ENCODE peak calls at places on chromosomes 12 and 14, in eight cellular contexts. One of them, this sample, is unnamed.

GRCh38 chr14:24439830-24440605 is 2.6 kb downstream of the SDR39U1 start:
- DNase-seq in stimulated activated CD4-positive, alpha-beta T cell treated with anti-CD3 and anti-CD28 coated beads, Interleukin-2, amount 100 ng/mL, for 24 hours: no peak
- DNase-seq in cardiac fibroblast: no peak
- DNase-seq in GOT3: no peak
- DNase-seq in mucosa of gallbladder: no peak
- DNase-seq in non-pigmented ciliary epithelial cell: no peak
- DNase-seq in AG09309: no peak
- DNase-seq in psoas muscle: peak; percentile 55
- DNase-seq in this sample: no peak

GRCh38 chr12:97924122-97924521 is 461.5 kb downstream of the RMST start:
- DNase-seq in stimulated activated CD4-positive, alpha-beta T cell treated with anti-CD3 and anti-CD28 coated beads, Interleukin-2, amount 100 ng/mL, for 24 hours: no peak
- DNase-seq in cardiac fibroblast: no peak
- DNase-seq in GOT3: no peak
- DNase-seq in mucosa of gallbladder: no peak
- DNase-seq in non-pigmented ciliary epithelial cell: no peak
- DNase-seq in AG09309: no peak
- DNase-seq in psoas muscle: no peak
- DNase-seq in this sample: no peak

GRCh38 chr12:75986001-75986739 is 45.4 kb downstream of the PHLDA1 start:
- DNase-seq in stimulated activated CD4-positive, alpha-beta T cell treated with anti-CD3 and anti-CD28 coated beads, Interleukin-2, amount 100 ng/mL, for 24 hours: no peak
- DNase-seq in cardiac fibroblast: no peak
- DNase-seq in GOT3: no peak
- DNase-seq in mucosa of gallbladder: no peak
- DNase-seq in non-pigmented ciliary epithelial cell: no peak
- DNase-seq in AG09309: no peak
- DNase-seq in psoas muscle: no peak
- DNase-seq in this sample: no peak

GRCh38 chr12:71195338-71195896 is 37.6 kb upstream of the TSPAN8 start:
- DNase-seq in stimulated activated CD4-positive, alpha-beta T cell treated with anti-CD3 and anti-CD28 coated beads, Interleukin-2, amount 100 ng/mL, for 24 hours: no peak
- DNase-seq in cardiac fibroblast: no peak
- DNase-seq in GOT3: no peak
- DNase-seq in mucosa of gallbladder: no peak
- DNase-seq in non-pigmented ciliary epithelial cell: no peak
- DNase-seq in AG09309: no peak
- DNase-seq in psoas muscle: no peak
- DNase-seq in this sample: no peak

GRCh38 chr12:27868165-27868564 is 88.1 kb upstream of the MANSC4 start:
- DNase-seq in stimulated activated CD4-positive, alpha-beta T cell treated with anti-CD3 and anti-CD28 coated beads, Interleukin-2, amount 100 ng/mL, for 24 hours: no peak
- DNase-seq in cardiac fibroblast: peak; percentile 78
- DNase-seq in GOT3: no peak
- DNase-seq in mucosa of gallbladder: no peak
- DNase-seq in non-pigmented ciliary epithelial cell: peak; percentile 71
- DNase-seq in AG09309: peak; percentile 59
- DNase-seq in psoas muscle: no peak
- DNase-seq in this sample: no peak

GRCh38 chr12:28040251-28040650 is 67.7 kb upstream of the PTHLH start:
- DNase-seq in stimulated activated CD4-positive, alpha-beta T cell treated with anti-CD3 and anti-CD28 coated beads, Interleukin-2, amount 100 ng/mL, for 24 hours: no peak
- DNase-seq in cardiac fibroblast: no peak
- DNase-seq in GOT3: no peak
- DNase-seq in mucosa of gallbladder: no peak
- DNase-seq in non-pigmented ciliary epithelial cell: no peak
- DNase-seq in AG09309: no peak
- DNase-seq in psoas muscle: no peak
- DNase-seq in this sample: no peak

GRCh38 chr12:122845865-122846621 is 10.8 kb downstream of the HIP1R start:
- DNase-seq in stimulated activated CD4-positive, alpha-beta T cell treated with anti-CD3 and anti-CD28 coated beads, Interleukin-2, amount 100 ng/mL, for 24 hours: no peak
- DNase-seq in cardiac fibroblast: no peak
- DNase-seq in GOT3: no peak
- DNase-seq in mucosa of gallbladder: no peak
- DNase-seq in non-pigmented ciliary epithelial cell: no peak
- DNase-seq in AG09309: no peak
- DNase-seq in psoas muscle: peak; percentile 48
- DNase-seq in this sample: no peak

GRCh38 chr14:26596722-26597030 is 1.2 kb downstream of the NOVA1 start:
- DNase-seq in stimulated activated CD4-positive, alpha-beta T cell treated with anti-CD3 and anti-CD28 coated beads, Interleukin-2, amount 100 ng/mL, for 24 hours: no peak
- DNase-seq in cardiac fibroblast: peak; percentile 23
- DNase-seq in GOT3: no peak
- DNase-seq in mucosa of gallbladder: no peak
- DNase-seq in non-pigmented ciliary epithelial cell: no peak
- DNase-seq in AG09309: no peak
- DNase-seq in psoas muscle: peak; percentile 44
- DNase-seq in this sample: no peak

GRCh38 chr14:72613196-72613974 is 280.5 kb downstream of the DPF3 start:
- DNase-seq in stimulated activated CD4-positive, alpha-beta T cell treated with anti-CD3 and anti-CD28 coated beads, Interleukin-2, amount 100 ng/mL, for 24 hours: no peak
- DNase-seq in cardiac fibroblast: peak; percentile 19
- DNase-seq in GOT3: no peak
- DNase-seq in mucosa of gallbladder: peak; percentile 55
- DNase-seq in non-pigmented ciliary epithelial cell: no peak
- DNase-seq in AG09309: no peak
- DNase-seq in psoas muscle: peak; percentile 87
- DNase-seq in this sample: no peak

GRCh38 chr14:96370528-96370927 is 7.2 kb downstream of the GSKIP start:
- DNase-seq in stimulated activated CD4-positive, alpha-beta T cell treated with anti-CD3 and anti-CD28 coated beads, Interleukin-2, amount 100 ng/mL, for 24 hours: no peak
- DNase-seq in cardiac fibroblast: no peak
- DNase-seq in GOT3: no peak
- DNase-seq in mucosa of gallbladder: no peak
- DNase-seq in non-pigmented ciliary epithelial cell: no peak
- DNase-seq in AG09309: no peak
- DNase-seq in psoas muscle: no peak
- DNase-seq in this sample: no peak

GRCh38 chr12:96814200-96814599 is 92.9 kb upstream of the NEDD1 start:
- DNase-seq in stimulated activated CD4-positive, alpha-beta T cell treated with anti-CD3 and anti-CD28 coated beads, Interleukin-2, amount 100 ng/mL, for 24 hours: no peak
- DNase-seq in cardiac fibroblast: peak; percentile 9
- DNase-seq in GOT3: no peak
- DNase-seq in mucosa of gallbladder: no peak
- DNase-seq in non-pigmented ciliary epithelial cell: peak; percentile 32
- DNase-seq in AG09309: no peak
- DNase-seq in psoas muscle: no peak
- DNase-seq in this sample: no peak

GRCh38 chr12:66956300-66956699 is 277.4 kb upstream of the GRIP1 start:
- DNase-seq in stimulated activated CD4-positive, alpha-beta T cell treated with anti-CD3 and anti-CD28 coated beads, Interleukin-2, amount 100 ng/mL, for 24 hours: no peak
- DNase-seq in cardiac fibroblast: no peak
- DNase-seq in GOT3: no peak
- DNase-seq in mucosa of gallbladder: no peak
- DNase-seq in non-pigmented ciliary epithelial cell: no peak
- DNase-seq in AG09309: no peak
- DNase-seq in psoas muscle: no peak
- DNase-seq in this sample: no peak

GRCh38 chr12:80176706-80177105 is 77.4 kb downstream of the OTOGL start:
- DNase-seq in stimulated activated CD4-positive, alpha-beta T cell treated with anti-CD3 and anti-CD28 coated beads, Interleukin-2, amount 100 ng/mL, for 24 hours: no peak
- DNase-seq in cardiac fibroblast: peak; percentile 63
- DNase-seq in GOT3: no peak
- DNase-seq in mucosa of gallbladder: no peak
- DNase-seq in non-pigmented ciliary epithelial cell: no peak
- DNase-seq in AG09309: no peak
- DNase-seq in psoas muscle: no peak
- DNase-seq in this sample: no peak

GRCh38 chr12:131190965-131191364 is 237.3 kb downstream of the ADGRD1 start:
- DNase-seq in stimulated activated CD4-positive, alpha-beta T cell treated with anti-CD3 and anti-CD28 coated beads, Interleukin-2, amount 100 ng/mL, for 24 hours: no peak
- DNase-seq in cardiac fibroblast: no peak
- DNase-seq in GOT3: no peak
- DNase-seq in mucosa of gallbladder: no peak
- DNase-seq in non-pigmented ciliary epithelial cell: no peak
- DNase-seq in AG09309: no peak
- DNase-seq in psoas muscle: no peak
- DNase-seq in this sample: no peak

GRCh38 chr14:78782551-78782950 is 612.4 kb downstream of the NRXN3 start:
- DNase-seq in stimulated activated CD4-positive, alpha-beta T cell treated with anti-CD3 and anti-CD28 coated beads, Interleukin-2, amount 100 ng/mL, for 24 hours: no peak
- DNase-seq in cardiac fibroblast: no peak
- DNase-seq in GOT3: no peak
- DNase-seq in mucosa of gallbladder: no peak
- DNase-seq in non-pigmented ciliary epithelial cell: no peak
- DNase-seq in AG09309: no peak
- DNase-seq in psoas muscle: no peak
- DNase-seq in this sample: no peak

GRCh38 chr12:113813229-113813541 is 152.9 kb downstream of the RBM19 start:
- DNase-seq in stimulated activated CD4-positive, alpha-beta T cell treated with anti-CD3 and anti-CD28 coated beads, Interleukin-2, amount 100 ng/mL, for 24 hours: no peak
- DNase-seq in cardiac fibroblast: no peak
- DNase-seq in GOT3: no peak
- DNase-seq in mucosa of gallbladder: no peak
- DNase-seq in non-pigmented ciliary epithelial cell: no peak
- DNase-seq in AG09309: no peak
- DNase-seq in psoas muscle: no peak
- DNase-seq in this sample: no peak

GRCh38 chr14:61388173-61388975 is 67.0 kb downstream of the PRKCH start:
- DNase-seq in stimulated activated CD4-positive, alpha-beta T cell treated with anti-CD3 and anti-CD28 coated beads, Interleukin-2, amount 100 ng/mL, for 24 hours: no peak
- DNase-seq in cardiac fibroblast: peak; percentile 66
- DNase-seq in GOT3: no peak
- DNase-seq in mucosa of gallbladder: no peak
- DNase-seq in non-pigmented ciliary epithelial cell: no peak
- DNase-seq in AG09309: peak; percentile 2
- DNase-seq in psoas muscle: no peak
- DNase-seq in this sample: peak; percentile 5

GRCh38 chr12:22409071-22409951 is 74.8 kb upstream of the ST8SIA1 start:
- DNase-seq in stimulated activated CD4-positive, alpha-beta T cell treated with anti-CD3 and anti-CD28 coated beads, Interleukin-2, amount 100 ng/mL, for 24 hours: peak; percentile 43
- DNase-seq in cardiac fibroblast: no peak
- DNase-seq in GOT3: no peak
- DNase-seq in mucosa of gallbladder: no peak
- DNase-seq in non-pigmented ciliary epithelial cell: no peak
- DNase-seq in AG09309: no peak
- DNase-seq in psoas muscle: no peak
- DNase-seq in this sample: no peak

GRCh38 chr12:64826234-64826633 is 1.8 kb downstream of the TBC1D30 start:
- DNase-seq in stimulated activated CD4-positive, alpha-beta T cell treated with anti-CD3 and anti-CD28 coated beads, Interleukin-2, amount 100 ng/mL, for 24 hours: peak; percentile 46
- DNase-seq in cardiac fibroblast: peak; percentile 57
- DNase-seq in GOT3: no peak
- DNase-seq in mucosa of gallbladder: peak; percentile 79
- DNase-seq in non-pigmented ciliary epithelial cell: peak; percentile 15
- DNase-seq in AG09309: no peak
- DNase-seq in psoas muscle: peak; percentile 53
- DNase-seq in this sample: no peak

GRCh38 chr12:124901003-124901402 is 13.4 kb downstream of the UBC start:
- DNase-seq in stimulated activated CD4-positive, alpha-beta T cell treated with anti-CD3 and anti-CD28 coated beads, Interleukin-2, amount 100 ng/mL, for 24 hours: no peak
- DNase-seq in cardiac fibroblast: no peak
- DNase-seq in GOT3: no peak
- DNase-seq in mucosa of gallbladder: no peak
- DNase-seq in non-pigmented ciliary epithelial cell: no peak
- DNase-seq in AG09309: no peak
- DNase-seq in psoas muscle: no peak
- DNase-seq in this sample: no peak

GRCh38 chr12:2959194-2959507 is at the start of gene TEAD4:
- DNase-seq in stimulated activated CD4-positive, alpha-beta T cell treated with anti-CD3 and anti-CD28 coated beads, Interleukin-2, amount 100 ng/mL, for 24 hours: no peak
- DNase-seq in cardiac fibroblast: peak; percentile 74
- DNase-seq in GOT3: peak; percentile 44
- DNase-seq in mucosa of gallbladder: peak; percentile 45
- DNase-seq in non-pigmented ciliary epithelial cell: no peak
- DNase-seq in AG09309: no peak
- DNase-seq in psoas muscle: peak; percentile 73
- DNase-seq in this sample: peak; percentile 72

GRCh38 chr12:85394809-85395208 is 114.8 kb downstream of the ALX1 start:
- DNase-seq in stimulated activated CD4-positive, alpha-beta T cell treated with anti-CD3 and anti-CD28 coated beads, Interleukin-2, amount 100 ng/mL, for 24 hours: no peak
- DNase-seq in cardiac fibroblast: no peak
- DNase-seq in GOT3: no peak
- DNase-seq in mucosa of gallbladder: no peak
- DNase-seq in non-pigmented ciliary epithelial cell: no peak
- DNase-seq in AG09309: no peak
- DNase-seq in psoas muscle: no peak
- DNase-seq in this sample: no peak

GRCh38 chr12:95721320-95721719 is 69.2 kb downstream of the NTN4 start:
- DNase-seq in stimulated activated CD4-positive, alpha-beta T cell treated with anti-CD3 and anti-CD28 coated beads, Interleukin-2, amount 100 ng/mL, for 24 hours: no peak
- DNase-seq in cardiac fibroblast: no peak
- DNase-seq in GOT3: no peak
- DNase-seq in mucosa of gallbladder: no peak
- DNase-seq in non-pigmented ciliary epithelial cell: no peak
- DNase-seq in AG09309: no peak
- DNase-seq in psoas muscle: no peak
- DNase-seq in this sample: peak; percentile 15

GRCh38 chr12:56998981-56999380 is 7.4 kb downstream of the ZBTB39 start:
- DNase-seq in stimulated activated CD4-positive, alpha-beta T cell treated with anti-CD3 and anti-CD28 coated beads, Interleukin-2, amount 100 ng/mL, for 24 hours: peak; percentile 65
- DNase-seq in cardiac fibroblast: no peak
- DNase-seq in GOT3: no peak
- DNase-seq in mucosa of gallbladder: no peak
- DNase-seq in non-pigmented ciliary epithelial cell: no peak
- DNase-seq in AG09309: no peak
- DNase-seq in psoas muscle: no peak
- DNase-seq in this sample: no peak

GRCh38 chr14:88422919-88423318 is 37.5 kb downstream of the SPATA7 start:
- DNase-seq in stimulated activated CD4-positive, alpha-beta T cell treated with anti-CD3 and anti-CD28 coated beads, Interleukin-2, amount 100 ng/mL, for 24 hours: no peak
- DNase-seq in cardiac fibroblast: peak; percentile 86
- DNase-seq in GOT3: no peak
- DNase-seq in mucosa of gallbladder: no peak
- DNase-seq in non-pigmented ciliary epithelial cell: peak; percentile 34
- DNase-seq in AG09309: peak; percentile 55
- DNase-seq in psoas muscle: no peak
- DNase-seq in this sample: no peak

GRCh38 chr12:110316861-110317260 is 35.8 kb downstream of the ATP2A2 start:
- DNase-seq in stimulated activated CD4-positive, alpha-beta T cell treated with anti-CD3 and anti-CD28 coated beads, Interleukin-2, amount 100 ng/mL, for 24 hours: no peak
- DNase-seq in cardiac fibroblast: peak; percentile 87
- DNase-seq in GOT3: no peak
- DNase-seq in mucosa of gallbladder: no peak
- DNase-seq in non-pigmented ciliary epithelial cell: peak; percentile 47
- DNase-seq in AG09309: peak; percentile 85
- DNase-seq in psoas muscle: no peak
- DNase-seq in this sample: no peak

GRCh38 chr12:13252024-13252423 is 55.5 kb downstream of the EMP1 start:
- DNase-seq in stimulated activated CD4-positive, alpha-beta T cell treated with anti-CD3 and anti-CD28 coated beads, Interleukin-2, amount 100 ng/mL, for 24 hours: no peak
- DNase-seq in cardiac fibroblast: peak; percentile 41
- DNase-seq in GOT3: no peak
- DNase-seq in mucosa of gallbladder: no peak
- DNase-seq in non-pigmented ciliary epithelial cell: no peak
- DNase-seq in AG09309: no peak
- DNase-seq in psoas muscle: no peak
- DNase-seq in this sample: no peak

GRCh38 chr12:105672576-105672975 is 342.1 kb downstream of the C12orf75 start:
- DNase-seq in stimulated activated CD4-positive, alpha-beta T cell treated with anti-CD3 and anti-CD28 coated beads, Interleukin-2, amount 100 ng/mL, for 24 hours: no peak
- DNase-seq in cardiac fibroblast: no peak
- DNase-seq in GOT3: no peak
- DNase-seq in mucosa of gallbladder: peak; percentile 12
- DNase-seq in non-pigmented ciliary epithelial cell: no peak
- DNase-seq in AG09309: no peak
- DNase-seq in psoas muscle: peak; percentile 85
- DNase-seq in this sample: no peak

This sample was measured in SW 1271.